ENCODE peak calls at places on chromosomes 2 and 18, in seven cellular contexts. C is HL-60, N is Panc1, H is fibroblast of lung, P is endothelial cell, O is A549, L is astrocyte of the spinal cord. I is an unnamed sample.

GRCh38 chr2:236562434-236562833 is 7.2 kb upstream of the ACKR3 start:
- DNase-seq in C (no peak), N (no peak), H (peak; percentile 30), P (no peak), O (peak; percentile 26), L (no peak), I (no peak)

GRCh38 chr2:23636412-23636811 is 251.4 kb downstream of the KLHL29 start:
- DNase-seq in C (no peak), N (no peak), H (peak; percentile 24), P (peak; percentile 18), O (peak; percentile 23), L (no peak), I (no peak)

GRCh38 chr2:120793682-120794403 is 58.2 kb downstream of the GLI2 start:
- DNase-seq in C (no peak), N (no peak), H (peak; percentile 33), P (no peak), O (no peak), L (no peak), I (no peak)

GRCh38 chr18:22020867-22021370 is 148.5 kb upstream of the GATA6 start:
- DNase-seq in C (no peak), N (no peak), H (no peak), P (no peak), O (no peak), L (no peak), I (no peak)

GRCh38 chr2:237240252-237240651 is 154.6 kb downstream of the COPS8 start:
- DNase-seq in C (no peak), N (no peak), H (no peak), P (no peak), O (no peak), L (no peak), I (no peak)

GRCh38 chr2:62034715-62035114 is 129.2 kb downstream of the COMMD1 start:
- DNase-seq in C (no peak), N (no peak), H (no peak), P (no peak), O (no peak), L (no peak), I (no peak)

GRCh38 chr2:240530181-240530580 is 27.6 kb downstream of the ANKMY1 start:
- DNase-seq in C (no peak), N (no peak), H (no peak), P (no peak), O (no peak), L (no peak), I (no peak)

GRCh38 chr18:47683774-47684173 is 246.7 kb downstream of the SMAD2 start:
- DNase-seq in C (no peak), N (no peak), H (no peak), P (no peak), O (no peak), L (no peak), I (no peak)

GRCh38 chr2:39380525-39381150 is 56.4 kb downstream of the MAP4K3 start:
- DNase-seq in C (no peak), N (no peak), H (peak; percentile 50), P (no peak), O (no peak), L (peak; percentile 20), I (no peak)

GRCh38 chr2:207750876-207751275 is 18.8 kb downstream of the FZD5 start:
- DNase-seq in C (no peak), N (no peak), H (no peak), P (no peak), O (no peak), L (no peak), I (no peak)

GRCh38 chr2:160054984-160055725 is 7.3 kb downstream of the PLA2R1 start:
- DNase-seq in C (no peak), N (no peak), H (peak; percentile 40), P (no peak), O (no peak), L (peak; percentile 36), I (no peak)

GRCh38 chr2:84175970-84176369 is 283.1 kb downstream of the SUCLG1 start:
- DNase-seq in C (no peak), N (no peak), H (no peak), P (no peak), O (no peak), L (no peak), I (no peak)

GRCh38 chr2:33412920-33413319 is 63.5 kb upstream of the RASGRP3 start:
- DNase-seq in C (no peak), N (no peak), H (peak; percentile 80), P (no peak), O (peak; percentile 55), L (peak; percentile 77), I (no peak)

GRCh38 chr2:152743004-152743403 is 24.6 kb downstream of the ARL6IP6 start:
- DNase-seq in C (no peak), N (peak; percentile 5), H (no peak), P (no peak), O (peak; percentile 19), L (no peak), I (no peak)

GRCh38 chr2:109214651-109215371 is 85.8 kb downstream of the SH3RF3 start:
- DNase-seq in C (no peak), N (no peak), H (no peak), P (no peak), O (no peak), L (no peak), I (no peak)

GRCh38 chr18:30970201-30970816 is 72.2 kb downstream of the DSC3 start:
- DNase-seq in C (peak; percentile 28), N (no peak), H (peak; percentile 8), P (peak; percentile 9), O (peak; percentile 6), L (peak; percentile 16), I (no peak)

GRCh38 chr18:74590606-74591005 is 7.1 kb upstream of the ZNF407 start:
- DNase-seq in C (no peak), N (no peak), H (no peak), P (no peak), O (no peak), L (no peak), I (no peak)

GRCh38 chr2:68832161-68832869 is 38.9 kb downstream of the BMP10 start:
- DNase-seq in C (peak; percentile 62), N (no peak), H (peak; percentile 67), P (no peak), O (no peak), L (peak; percentile 56), I (no peak)

GRCh38 chr2:84486436-84487115 is 27.5 kb upstream of the SUCLG1 start:
- DNase-seq in C (no peak), N (no peak), H (peak; percentile 71), P (no peak), O (no peak), L (peak; percentile 43), I (no peak)

GRCh38 chr2:219125886-219126270 is 34.7 kb downstream of the NHEJ1 start:
- DNase-seq in C (no peak), N (no peak), H (peak; percentile 56), P (no peak), O (no peak), L (peak; percentile 45), I (no peak)

GRCh38 chr2:84234103-84234502 is 225.0 kb downstream of the SUCLG1 start:
- DNase-seq in C (no peak), N (no peak), H (no peak), P (no peak), O (no peak), L (no peak), I (no peak)

GRCh38 chr2:85132392-85132791 is 800 bp upstream of the TCF7L1 start:
- DNase-seq in C (no peak), N (no peak), H (no peak), P (no peak), O (no peak), L (no peak), I (no peak)

GRCh38 chr2:44184106-44184505 is 15.4 kb downstream of the PPM1B start:
- DNase-seq in C (no peak), N (no peak), H (no peak), P (no peak), O (no peak), L (no peak), I (no peak)

GRCh38 chr2:112152476-112153178 is 14.4 kb downstream of the FBLN7 start:
- DNase-seq in C (no peak), N (no peak), H (no peak), P (no peak), O (no peak), L (no peak), I (no peak)

GRCh38 chr2:68371581-68371980 is 6.5 kb downstream of the PLEK start:
- DNase-seq in C (no peak), N (no peak), H (no peak), P (no peak), O (no peak), L (peak; percentile 5), I (no peak)

GRCh38 chr18:58570360-58571064 is 58.4 kb downstream of the ALPK2 start:
- DNase-seq in C (no peak), N (no peak), H (peak; percentile 37), P (no peak), O (no peak), L (peak; percentile 23), I (no peak)

GRCh38 chr18:76384861-76385680 is 110.0 kb downstream of the ZNF516 start:
- DNase-seq in C (no peak), N (no peak), H (no peak), P (no peak), O (no peak), L (no peak), I (no peak)

DNA sequence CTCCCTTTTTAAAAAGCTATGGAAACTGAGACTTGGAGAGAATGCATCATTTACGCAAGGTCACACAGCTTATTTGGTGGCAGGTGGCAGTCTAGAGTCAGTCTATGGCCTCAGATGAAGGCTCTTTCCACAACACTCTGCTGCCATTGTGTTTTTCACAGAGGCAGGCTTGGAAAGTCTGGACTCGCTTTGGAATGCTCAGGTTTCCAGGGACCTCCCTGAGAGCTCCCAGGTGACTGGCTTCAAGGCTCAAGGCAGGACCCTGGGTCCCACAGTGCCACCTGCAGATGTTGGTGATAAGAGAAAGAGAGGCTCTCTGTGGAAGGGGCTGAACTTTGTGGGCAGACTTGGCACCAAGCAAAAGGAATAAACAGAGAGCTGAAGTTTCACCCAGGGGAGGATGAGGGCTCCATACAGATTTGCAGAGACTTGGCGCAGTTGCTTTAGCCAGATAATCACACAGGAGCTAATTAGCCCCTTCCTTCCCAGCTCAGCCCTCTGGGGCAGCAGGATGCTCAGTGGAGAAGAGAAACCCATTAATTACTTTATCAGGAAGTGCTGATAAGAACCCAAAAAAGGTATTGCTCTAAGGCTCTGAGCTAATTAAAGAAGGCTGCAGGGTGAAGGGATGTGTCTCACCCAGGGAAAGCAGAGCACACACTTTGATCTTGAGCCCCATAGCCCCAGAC is 103.5 kb downstream of the LBH start:
- DNase-seq in C (no peak), N (no peak), H (no peak), P (no peak), O (no peak), L (no peak), I (no peak)
- TF ChIP-seq CTCF in C (no peak), N (no peak), H (no peak), P (no peak), O (peak; percentile 19), L (no peak), I (peak; percentile 15)

GRCh38 chr18:36829362-36830140 is 624 bp downstream of the KIAA1328 start:
- DNase-seq in C (no peak), N (no peak), H (peak; percentile 32), P (no peak), O (no peak), L (peak; percentile 44), I (no peak)
- TF ChIP-seq CTCF in C (no peak), N (peak; percentile 33), H (no peak), P (no peak), O (no peak), L (no peak), I (no peak)

GRCh38 chr18:23824235-23824634 is 135.0 kb downstream of the LAMA3 start:
- DNase-seq in C (no peak), N (no peak), H (no peak), P (no peak), O (no peak), L (no peak), I (no peak)
- TF ChIP-seq CTCF in C (no peak), N (peak; percentile 20), H (no peak), P (no peak), O (no peak), L (no peak), I (no peak)

GRCh38 chr2:101787097-101787496 is 89.6 kb downstream of the MAP4K4 start:
- DNase-seq in C (no peak), N (no peak), H (no peak), P (no peak), O (no peak), L (no peak), I (no peak)
- TF ChIP-seq CTCF in C (no peak), N (no peak), H (no peak), P (no peak), O (no peak), L (no peak), I (no peak)